ENCODE peak calls at places on chromosome 22, in four cellular contexts. I is MCF 10A, D is ELR, Q is left ventricle myocardium inferior. F is an unnamed sample.

GRCh38 chr22:37898441-37899181 is 7.5 kb upstream of the MICALL1 start:
- DNase-seq in I (peak), D (no peak), Q (no peak), F (peak)

GRCh38 chr22:29872145-29872893 is 10.7 kb upstream of the MTMR3 start:
- DNase-seq in I (no peak), D (no peak), Q (no peak), F (no peak)

GRCh38 chr22:45896153-45896951 is 80.6 kb downstream of the WNT7B start:
- DNase-seq in I (no peak), D (no peak), Q (peak), F (no peak)

GRCh38 chr22:22717723-22718122 is 73.3 kb downstream of the GGTLC2 start:
- DNase-seq in I (no peak), D (no peak), Q (no peak), F (no peak)

GRCh38 chr22:45864959-45865496 is 111.9 kb downstream of the WNT7B start:
- DNase-seq in I (no peak), D (no peak), Q (no peak), F (no peak)

GRCh38 chr22:25736378-25737011 is 5.5 kb upstream of the MYO18B start:
- DNase-seq in I (no peak), D (no peak), Q (no peak), F (no peak)

GRCh38 chr22:49303781-49304461 is 523.8 kb downstream of the BRD1 start:
- DNase-seq in I (no peak), D (no peak), Q (no peak), F (no peak)

GRCh38 chr22:40036591-40037225 is 42.0 kb downstream of the FAM83F start:
- DNase-seq in I (peak), D (peak), Q (peak), F (peak)

GRCh38 chr22:24402460-24403192 is 24.8 kb upstream of the ADORA2A start:
- DNase-seq in I (peak), D (peak), Q (peak), F (peak)

GRCh38 chr22:18095101-18095805 is 15.4 kb upstream of the TUBA8 start:
- DNase-seq in I (no peak), D (peak), Q (no peak), F (no peak)

GRCh38 chr22:23692598-23693291 is 1.9 kb downstream of the RGL4 start:
- DNase-seq in I (no peak), D (no peak), Q (no peak), F (no peak)

GRCh38 chr22:43481528-43482309 is 69.9 kb downstream of the MPPED1 start:
- DNase-seq in I (peak), D (no peak), Q (no peak), F (no peak)

GRCh38 chr22:17164392-17165024 is 5.4 kb upstream of the HDHD5 start:
- DNase-seq in I (no peak), D (peak), Q (no peak), F (no peak)

GRCh38 chr22:41560095-41560487 is 719 bp upstream of the CSDC2 start:
- DNase-seq in I (no peak), D (no peak), Q (no peak), F (no peak)

GRCh38 chr22:46077669-46078099 is 72.6 kb upstream of the PPARA start:
- DNase-seq in I (no peak), D (peak), Q (peak), F (no peak)

GRCh38 chr22:50186789-50187523 is 1.2 kb downstream of the TRABD start:
- DNase-seq in I (no peak), D (peak), Q (no peak), F (peak)

F was measured in adipocyte.